ENCODE peak calls at places on chromosomes 12 and 14, in seven cellular contexts. One of them, this sample, is unnamed.

GRCh38 chr12:124411291-124411878 is 116.5 kb downstream of the RFLNA start:
- DNase-seq in HL-60: no peak
- DNase-seq in nephron progenitor cell: peak
- DNase-seq in GM12865: no peak
- DNase-seq in ascending aorta: no peak
- DNase-seq in cardiac fibroblast: peak
- DNase-seq in AG04450: peak
- DNase-seq in this sample: no peak

GRCh38 chr12:49365542-49365941 is 1.7 kb upstream of the SPATS2 start:
- DNase-seq in AG04450: no peak
- DNase-seq in GM12865: no peak
- DNase-seq in cardiac fibroblast: peak
- DNase-seq in nephron progenitor cell: no peak
- DNase-seq in ascending aorta: no peak
- DNase-seq in HL-60: no peak
- DNase-seq in this sample: no peak

GRCh38 chr14:96622926-96623325 is 120.7 kb downstream of the PAPOLA start:
- DNase-seq in ascending aorta: no peak
- DNase-seq in AG04450: no peak
- DNase-seq in cardiac fibroblast: no peak
- DNase-seq in HL-60: no peak
- DNase-seq in GM12865: no peak
- DNase-seq in nephron progenitor cell: no peak
- DNase-seq in this sample: no peak

GRCh38 chr12:10027311-10028099 is 3.0 kb upstream of the CLEC9A start:
- DNase-seq in AG04450: no peak
- DNase-seq in GM12865: no peak
- DNase-seq in HL-60: peak
- DNase-seq in nephron progenitor cell: no peak
- DNase-seq in ascending aorta: no peak
- DNase-seq in cardiac fibroblast: peak
- DNase-seq in this sample: no peak

GRCh38 chr12:19539836-19540235 is 100.5 kb downstream of the AEBP2 start:
- DNase-seq in nephron progenitor cell: no peak
- DNase-seq in HL-60: no peak
- DNase-seq in GM12865: no peak
- DNase-seq in AG04450: no peak
- DNase-seq in cardiac fibroblast: peak
- DNase-seq in ascending aorta: no peak
- DNase-seq in this sample: no peak

GRCh38 chr12:11959117-11959823 is 111.5 kb upstream of the BCL2L14 start:
- DNase-seq in HL-60: no peak
- DNase-seq in nephron progenitor cell: no peak
- DNase-seq in cardiac fibroblast: no peak
- DNase-seq in ascending aorta: no peak
- DNase-seq in GM12865: peak
- DNase-seq in AG04450: no peak
- DNase-seq in this sample: no peak

GRCh38 chr12:104340917-104341611 is 37.5 kb downstream of the EID3 start:
- DNase-seq in cardiac fibroblast: no peak
- DNase-seq in GM12865: no peak
- DNase-seq in ascending aorta: no peak
- DNase-seq in HL-60: no peak
- DNase-seq in AG04450: no peak
- DNase-seq in nephron progenitor cell: no peak
- DNase-seq in this sample: no peak

GRCh38 chr14:59429798-59430197 is 35.4 kb downstream of the GPR135 start:
- DNase-seq in cardiac fibroblast: no peak
- DNase-seq in AG04450: no peak
- DNase-seq in HL-60: no peak
- DNase-seq in ascending aorta: no peak
- DNase-seq in nephron progenitor cell: no peak
- DNase-seq in GM12865: no peak
- DNase-seq in this sample: no peak

GRCh38 chr14:99777956-99778355 is 15.3 kb upstream of the EML1 start:
- DNase-seq in ascending aorta: no peak
- DNase-seq in nephron progenitor cell: no peak
- DNase-seq in HL-60: no peak
- DNase-seq in GM12865: no peak
- DNase-seq in cardiac fibroblast: peak
- DNase-seq in AG04450: no peak
- DNase-seq in this sample: no peak

GRCh38 chr14:22536853-22537338 is 52.1 kb downstream of the DAD1 start:
- DNase-seq in ascending aorta: peak
- DNase-seq in GM12865: peak
- DNase-seq in AG04450: peak
- DNase-seq in nephron progenitor cell: no peak
- DNase-seq in cardiac fibroblast: peak
- DNase-seq in HL-60: peak
- DNase-seq in this sample: peak

GRCh38 chr14:65476290-65476941 is 63.9 kb downstream of the FUT8 start:
- DNase-seq in GM12865: peak
- DNase-seq in ascending aorta: no peak
- DNase-seq in nephron progenitor cell: no peak
- DNase-seq in AG04450: no peak
- DNase-seq in HL-60: no peak
- DNase-seq in cardiac fibroblast: no peak
- DNase-seq in this sample: no peak

GRCh38 chr14:45254771-45255170 is 1.8 kb upstream of the MIS18BP1 start:
- DNase-seq in nephron progenitor cell: no peak
- DNase-seq in HL-60: no peak
- DNase-seq in AG04450: no peak
- DNase-seq in GM12865: no peak
- DNase-seq in cardiac fibroblast: no peak
- DNase-seq in ascending aorta: no peak
- DNase-seq in this sample: no peak

GRCh38 chr12:121110211-121110940 is 22.3 kb upstream of the P2RX7 start:
- DNase-seq in GM12865: peak
- DNase-seq in HL-60: peak
- DNase-seq in ascending aorta: no peak
- DNase-seq in nephron progenitor cell: peak
- DNase-seq in AG04450: peak
- DNase-seq in cardiac fibroblast: peak
- DNase-seq in this sample: peak

GRCh38 chr12:28135801-28136439 is 54.3 kb upstream of the CCDC91 start:
- DNase-seq in cardiac fibroblast: no peak
- DNase-seq in ascending aorta: no peak
- DNase-seq in HL-60: no peak
- DNase-seq in AG04450: no peak
- DNase-seq in nephron progenitor cell: no peak
- DNase-seq in GM12865: no peak
- DNase-seq in this sample: no peak

GRCh38 chr12:64178122-64178521 is 44.0 kb downstream of the KICS2 start:
- DNase-seq in AG04450: peak
- DNase-seq in GM12865: no peak
- DNase-seq in HL-60: no peak
- DNase-seq in cardiac fibroblast: peak
- DNase-seq in nephron progenitor cell: no peak
- DNase-seq in ascending aorta: no peak
- DNase-seq in this sample: no peak

GRCh38 chr12:52710744-52711143 is 7.4 kb upstream of the KRT77 start:
- DNase-seq in ascending aorta: no peak
- DNase-seq in GM12865: no peak
- DNase-seq in cardiac fibroblast: no peak
- DNase-seq in AG04450: no peak
- DNase-seq in HL-60: no peak
- DNase-seq in nephron progenitor cell: no peak
- DNase-seq in this sample: no peak

GRCh38 chr14:53412819-53413664 is 259.9 kb upstream of the DDHD1 start:
- DNase-seq in HL-60: no peak
- DNase-seq in cardiac fibroblast: peak
- DNase-seq in GM12865: peak
- DNase-seq in AG04450: no peak
- DNase-seq in ascending aorta: no peak
- DNase-seq in nephron progenitor cell: peak
- DNase-seq in this sample: no peak
- TF ChIP-seq CTCF in HL-60: peak
- TF ChIP-seq CTCF in cardiac fibroblast: peak
- TF ChIP-seq CTCF in GM12865: peak
- TF ChIP-seq CTCF in AG04450: peak
- TF ChIP-seq CTCF in ascending aorta: peak
- TF ChIP-seq CTCF in nephron progenitor cell: peak
- TF ChIP-seq CTCF in this sample: no peak

DNA sequence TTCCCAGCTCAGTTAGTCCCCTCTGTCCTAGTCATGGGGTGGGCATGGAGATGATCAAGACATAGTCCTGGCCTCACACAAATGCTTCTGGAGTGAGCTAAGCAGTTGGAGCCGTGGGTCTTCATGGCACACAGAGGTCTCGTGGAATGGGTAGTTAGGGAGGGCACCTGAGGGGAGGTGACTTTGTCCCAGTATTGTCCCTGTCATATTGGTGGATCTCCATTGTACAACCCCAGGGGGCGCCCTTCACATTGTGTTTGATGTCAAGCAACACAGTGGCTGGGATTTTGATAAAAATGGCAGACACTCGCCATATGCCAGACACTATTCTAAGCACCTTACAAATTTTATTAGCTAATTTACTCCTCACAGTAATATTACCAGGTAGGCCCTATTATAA is 175.4 kb upstream of the LHX5 start:
- DNase-seq in AG04450: no peak
- DNase-seq in ascending aorta: no peak
- DNase-seq in GM12865: peak
- DNase-seq in HL-60: no peak
- DNase-seq in nephron progenitor cell: peak
- DNase-seq in cardiac fibroblast: peak
- DNase-seq in this sample: no peak
- TF ChIP-seq CTCF in AG04450: peak
- TF ChIP-seq CTCF in ascending aorta: no peak
- TF ChIP-seq CTCF in GM12865: no peak
- TF ChIP-seq CTCF in HL-60: no peak
- TF ChIP-seq CTCF in nephron progenitor cell: peak
- TF ChIP-seq CTCF in cardiac fibroblast: no peak
- TF ChIP-seq CTCF in this sample: no peak

DNA sequence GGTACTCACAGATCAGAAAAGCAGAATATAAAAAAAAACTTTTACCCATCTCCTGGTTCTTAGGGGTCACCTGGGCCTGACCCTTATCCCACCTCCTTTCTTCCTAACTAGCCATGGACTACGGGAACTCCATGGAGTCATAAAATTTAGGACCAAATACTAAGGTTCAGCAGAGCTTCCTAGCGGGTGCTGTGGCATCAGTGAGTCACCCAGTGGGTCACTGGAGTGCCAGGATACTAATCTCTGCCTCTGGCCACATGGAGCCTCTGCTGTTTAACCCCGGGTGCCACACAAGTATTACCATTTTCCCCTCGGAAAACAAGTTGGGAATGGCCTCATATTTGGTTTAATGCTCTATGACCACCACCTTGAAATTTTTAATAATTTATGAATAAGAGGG is 6.9 kb downstream of the ZBTB39 start:
- DNase-seq in HL-60: no peak
- DNase-seq in AG04450: no peak
- DNase-seq in ascending aorta: no peak
- DNase-seq in GM12865: no peak
- DNase-seq in nephron progenitor cell: no peak
- DNase-seq in cardiac fibroblast: no peak
- DNase-seq in this sample: no peak
- TF ChIP-seq CTCF in HL-60: no peak
- TF ChIP-seq CTCF in AG04450: no peak
- TF ChIP-seq CTCF in ascending aorta: no peak
- TF ChIP-seq CTCF in GM12865: no peak
- TF ChIP-seq CTCF in nephron progenitor cell: no peak
- TF ChIP-seq CTCF in cardiac fibroblast: no peak
- TF ChIP-seq CTCF in this sample: no peak

GRCh38 chr14:55864890-55865655 is 253.1 kb upstream of the PELI2 start:
- DNase-seq in HL-60: no peak
- DNase-seq in GM12865: peak
- DNase-seq in AG04450: no peak
- DNase-seq in nephron progenitor cell: no peak
- DNase-seq in cardiac fibroblast: no peak
- DNase-seq in ascending aorta: no peak
- DNase-seq in this sample: no peak
- TF ChIP-seq CTCF in HL-60: no peak
- TF ChIP-seq CTCF in GM12865: peak
- TF ChIP-seq CTCF in AG04450: peak
- TF ChIP-seq CTCF in nephron progenitor cell: no peak
- TF ChIP-seq CTCF in cardiac fibroblast: peak
- TF ChIP-seq CTCF in ascending aorta: no peak
- TF ChIP-seq CTCF in this sample: no peak

GRCh38 chr12:56271031-56271430 is 4.3 kb downstream of the COQ10A start:
- DNase-seq in GM12865: peak
- DNase-seq in AG04450: no peak
- DNase-seq in HL-60: no peak
- DNase-seq in cardiac fibroblast: peak
- DNase-seq in ascending aorta: no peak
- DNase-seq in nephron progenitor cell: no peak
- DNase-seq in this sample: no peak
- TF ChIP-seq CTCF in GM12865: peak
- TF ChIP-seq CTCF in AG04450: peak
- TF ChIP-seq CTCF in HL-60: peak
- TF ChIP-seq CTCF in cardiac fibroblast: peak
- TF ChIP-seq CTCF in ascending aorta: peak
- TF ChIP-seq CTCF in nephron progenitor cell: peak
- TF ChIP-seq CTCF in this sample: no peak

GRCh38 chr12:54132979-54133378 is 55.8 kb downstream of the SMUG1 start:
- DNase-seq in GM12865: no peak
- DNase-seq in nephron progenitor cell: no peak
- DNase-seq in cardiac fibroblast: no peak
- DNase-seq in AG04450: no peak
- DNase-seq in ascending aorta: no peak
- DNase-seq in HL-60: no peak
- DNase-seq in this sample: no peak

GRCh38 chr12:54135621-54136027 is 53.2 kb downstream of the SMUG1 start:
- DNase-seq in AG04450: no peak
- DNase-seq in ascending aorta: no peak
- DNase-seq in nephron progenitor cell: no peak
- DNase-seq in HL-60: no peak
- DNase-seq in GM12865: no peak
- DNase-seq in cardiac fibroblast: no peak
- DNase-seq in this sample: no peak

GRCh38 chr12:54133663-54134375 is 55.0 kb downstream of the SMUG1 start:
- DNase-seq in nephron progenitor cell: no peak
- DNase-seq in ascending aorta: no peak
- DNase-seq in HL-60: no peak
- DNase-seq in GM12865: no peak
- DNase-seq in cardiac fibroblast: no peak
- DNase-seq in AG04450: no peak
- DNase-seq in this sample: no peak

GRCh38 chr12:54134395-54134794 is 54.4 kb downstream of the SMUG1 start:
- DNase-seq in GM12865: no peak
- DNase-seq in ascending aorta: no peak
- DNase-seq in nephron progenitor cell: no peak
- DNase-seq in HL-60: no peak
- DNase-seq in cardiac fibroblast: no peak
- DNase-seq in AG04450: no peak
- DNase-seq in this sample: no peak

DNA sequence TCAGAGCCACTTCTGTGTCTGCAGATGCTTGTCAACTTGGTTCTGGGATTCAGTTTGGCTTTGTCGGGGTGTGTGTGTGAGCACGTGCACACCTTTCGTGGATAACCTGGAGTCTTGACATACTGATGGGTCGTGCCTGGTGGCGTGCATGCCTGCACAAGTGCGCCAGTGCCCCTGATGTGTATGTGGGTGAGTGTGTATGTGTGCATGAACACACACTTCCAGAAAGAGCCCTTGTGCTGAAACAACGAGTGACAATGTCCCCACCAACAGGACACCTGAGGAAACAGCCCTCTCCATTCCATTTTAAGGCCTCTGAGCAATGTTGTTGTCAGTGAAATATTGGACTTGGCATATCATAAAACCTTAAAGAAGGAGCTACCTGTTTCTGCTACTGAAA is 53.9 kb downstream of the SMUG1 start:
- DNase-seq in GM12865: no peak
- DNase-seq in ascending aorta: no peak
- DNase-seq in cardiac fibroblast: no peak
- DNase-seq in nephron progenitor cell: no peak
- DNase-seq in AG04450: no peak
- DNase-seq in HL-60: no peak
- DNase-seq in this sample: no peak
- TF ChIP-seq CTCF in GM12865: no peak
- TF ChIP-seq CTCF in ascending aorta: no peak
- TF ChIP-seq CTCF in cardiac fibroblast: no peak
- TF ChIP-seq CTCF in nephron progenitor cell: peak
- TF ChIP-seq CTCF in AG04450: no peak
- TF ChIP-seq CTCF in HL-60: no peak
- TF ChIP-seq CTCF in this sample: no peak